ENCODE peak calls at places on chromosome 21, in eight cellular contexts. K is PC-3, G is neural progenitor cell, L is GM23338, B is hepatocyte, W is OCI-LY7, A is HCT116, V is MM.1S. Z is an unnamed sample.
A peak's percentile ranks its signal among the peaks of the same experiment; 100 is the strongest.

GRCh38 chr21:8991088-8991907 is 1530.1 kb upstream of the TPTE start:
- DNase-seq in B (no peak), A (no peak), G (no peak), K (peak; percentile 1), V (no peak), W (no peak), L (peak; percentile 76), Z (no peak)

GRCh38 chr21:27649323-27649722 is 682.4 kb upstream of the ADAMTS5 start:
- DNase-seq in V (no peak), B (no peak), K (peak; percentile 64), L (no peak), A (no peak), G (no peak), W (no peak), Z (peak; percentile 95)

GRCh38 chr21:32940079-32941014 is 85.4 kb upstream of the OLIG2 start:
- DNase-seq in W (peak; percentile 60), A (peak; percentile 40), L (peak; percentile 89), B (peak; percentile 78), K (peak; percentile 69), V (peak; percentile 79), G (peak; percentile 84), Z (peak; percentile 65)

GRCh38 chr21:35045539-35046222 is 3.4 kb downstream of the RUNX1 start:
- DNase-seq in A (no peak), W (no peak), V (no peak), G (no peak), K (no peak), B (no peak), L (no peak), Z (no peak)

GRCh38 chr21:31922881-31923280 is 50.1 kb downstream of the HUNK start:
- DNase-seq in K (no peak), L (no peak), A (no peak), B (no peak), W (no peak), V (no peak), G (no peak), Z (no peak)

GRCh38 chr21:37005548-37006242 is 807 bp upstream of the RIPPLY3 start:
- DNase-seq in W (no peak), V (no peak), L (peak; percentile 77), K (no peak), B (no peak), G (peak; percentile 58), A (no peak), Z (no peak)

GRCh38 chr21:39016740-39017315 is 166.4 kb downstream of the PSMG1 start:
- DNase-seq in A (no peak), L (no peak), V (peak; percentile 63), G (no peak), K (no peak), B (no peak), W (peak; percentile 85), Z (no peak)

GRCh38 chr21:37204580-37204979 is 62.6 kb downstream of the VPS26C start:
- DNase-seq in W (no peak), G (no peak), L (no peak), K (no peak), A (no peak), B (no peak), V (no peak), Z (no peak)

GRCh38 chr21:45219517-45219916 is 68.2 kb downstream of the POFUT2 start:
- DNase-seq in K (no peak), B (no peak), A (no peak), V (no peak), L (no peak), G (no peak), W (no peak), Z (no peak)

GRCh38 chr21:36615274-36615964 is 83.5 kb upstream of the SIM2 start:
- DNase-seq in B (no peak), L (peak; percentile 64), A (peak; percentile 18), G (peak; percentile 31), K (peak; percentile 27), W (peak; percentile 13), V (no peak), Z (no peak)

GRCh38 chr21:38308010-38308784 is 51.4 kb downstream of the KCNJ15 start:
- DNase-seq in G (peak; percentile 9), L (no peak), B (no peak), V (no peak), A (no peak), W (no peak), K (no peak), Z (peak; percentile 60)

DNA sequence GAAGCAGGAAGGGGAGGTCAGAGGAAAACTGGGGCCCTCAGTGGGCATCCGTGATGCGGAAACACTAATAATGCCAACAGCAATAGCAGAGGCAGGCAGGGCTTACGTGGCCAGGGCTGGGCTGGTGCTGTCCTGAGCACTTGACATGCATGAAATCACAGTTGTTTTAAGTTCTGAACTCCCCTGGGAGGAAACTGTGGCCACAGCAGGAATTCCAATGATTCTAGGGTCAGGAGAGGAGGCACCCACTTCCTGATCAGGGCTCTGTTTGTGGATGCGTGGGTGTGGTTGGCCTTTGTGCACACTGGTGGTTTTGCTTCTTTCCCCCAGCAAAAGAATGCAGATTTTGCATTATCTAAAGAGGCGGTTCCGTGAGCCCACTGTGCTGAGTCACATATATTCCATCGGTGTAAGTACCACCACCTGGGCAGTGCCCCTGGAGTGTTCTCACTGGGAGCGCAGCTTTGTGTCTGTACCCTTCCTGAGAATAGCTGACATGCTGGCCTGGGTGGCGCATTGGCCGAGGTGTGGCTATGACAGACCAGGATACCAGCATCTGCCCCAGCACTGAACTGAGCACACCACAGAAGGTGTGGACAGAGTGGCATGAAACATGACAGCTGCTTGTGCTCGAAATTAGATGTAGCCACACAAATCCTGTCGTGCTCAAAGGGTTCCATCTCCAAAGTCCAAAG is 71.0 kb downstream of the PDE9A start:
- DNase-seq in L (no peak), A (peak; percentile 89), W (no peak), B (peak; percentile 61), K (peak; percentile 96), V (no peak), G (no peak), Z (peak; percentile 90)
- TF ChIP-seq EZH2phosphoT487 in L (no peak), A (no peak), W (no peak), B (no peak), K (no peak), V (no peak), G (no peak), Z (peak; percentile 70)

GRCh38 chr21:25092441-25093011 is 514.8 kb downstream of the MRPL39 start:
- DNase-seq in K (no peak), A (no peak), W (no peak), G (no peak), V (no peak), L (no peak), B (no peak), Z (no peak)

GRCh38 chr21:25097648-25098047 is 509.6 kb downstream of the MRPL39 start:
- DNase-seq in W (no peak), B (no peak), K (no peak), A (no peak), G (no peak), V (no peak), L (no peak), Z (no peak)

DNA sequence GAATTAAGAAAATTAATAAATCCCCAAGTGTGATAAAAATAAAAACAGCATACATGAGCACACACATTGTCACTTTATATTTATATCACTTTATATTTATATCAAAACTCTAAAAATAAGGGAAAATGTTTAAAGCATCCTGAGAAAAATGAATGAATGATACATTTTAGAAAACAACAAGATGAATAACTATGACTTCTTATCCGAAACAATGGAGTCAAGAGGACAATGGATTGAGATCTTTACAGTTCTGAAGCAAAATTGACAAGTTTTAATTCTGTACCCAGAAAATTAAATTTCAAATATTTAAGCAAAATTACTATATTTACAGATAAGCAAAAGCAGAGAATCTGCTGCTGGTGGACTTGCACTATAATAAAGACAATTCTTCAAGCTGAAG is 512.6 kb downstream of the MRPL39 start:
- DNase-seq in V (no peak), A (no peak), G (no peak), L (no peak), B (no peak), K (no peak), W (no peak), Z (no peak)
- H3K79me2 ChIP-seq in V (no peaks in the 10 kb centered on the region), A (no peaks in the 10 kb centered on the region), G (no peaks in the 10 kb centered on the region), L (no peaks in the 10 kb centered on the region), B (no peaks in the 10 kb centered on the region), K (no peaks in the 10 kb centered on the region), W (no peaks in the 10 kb centered on the region), Z (no peaks in the 10 kb centered on the region)

DNA sequence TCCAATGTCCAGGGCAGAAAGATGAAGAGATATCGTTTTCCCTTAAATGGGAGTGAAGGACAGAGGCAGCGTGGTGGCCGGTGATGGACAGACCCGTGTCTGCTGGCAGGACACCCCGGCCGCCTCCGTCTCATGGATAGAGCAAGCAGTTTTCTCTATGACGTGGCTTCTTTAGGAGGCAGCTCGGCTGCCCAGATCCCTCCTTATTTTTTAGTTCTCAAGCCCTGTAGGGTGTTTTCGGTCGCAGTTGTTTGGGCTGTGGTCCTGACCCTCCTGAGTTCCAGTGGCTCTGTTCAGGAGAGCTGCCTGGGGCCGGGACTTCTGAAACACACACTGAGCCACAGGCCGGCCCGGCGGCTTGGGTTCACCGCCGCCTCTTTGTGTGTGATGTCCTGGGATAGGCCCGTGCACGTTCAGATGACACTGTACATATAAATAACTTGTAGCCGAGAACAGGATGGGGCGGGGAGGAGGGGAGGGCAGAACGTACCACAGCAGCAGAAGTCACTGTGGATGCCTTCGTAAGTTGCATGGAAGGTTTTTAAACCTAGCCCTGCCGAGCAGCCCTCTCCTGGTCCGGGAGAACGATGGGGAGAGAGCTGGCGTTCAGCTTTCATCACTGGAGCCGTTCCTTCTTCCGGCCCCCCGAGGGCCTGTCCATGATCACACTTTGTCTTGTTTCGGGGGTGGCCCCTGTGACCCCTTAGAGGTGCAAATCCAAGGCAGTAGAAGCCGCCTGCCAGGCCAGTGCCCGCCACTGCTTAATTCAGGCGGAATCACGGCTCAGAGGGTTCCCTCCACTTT is 65.2 kb downstream of the SIK1 start:
- DNase-seq in W (peak; percentile 89), G (no peak), A (no peak), K (no peak), B (peak; percentile 52), V (peak; percentile 98), L (peak; percentile 25), Z (peak; percentile 75)
- TF ChIP-seq EZH2phosphoT487 in W (no peak), G (no peak), A (no peak), K (no peak), B (no peak), V (no peak), L (no peak), Z (no peak)

GRCh38 chr21:46454142-46454541 is 4.5 kb upstream of the DIP2A start:
- DNase-seq in L (no peak), V (no peak), W (no peak), K (no peak), A (no peak), B (no peak), G (no peak), Z (no peak)

GRCh38 chr21:46454634-46455390 is 3.9 kb upstream of the DIP2A start:
- DNase-seq in G (no peak), L (no peak), K (no peak), V (no peak), B (no peak), W (no peak), A (no peak), Z (peak; percentile 21)

GRCh38 chr21:46455575-46456385 is 2.9 kb upstream of the DIP2A start:
- DNase-seq in W (no peak), K (peak; percentile 64), L (no peak), V (no peak), A (peak; percentile 6), G (no peak), B (no peak), Z (peak; percentile 84)

GRCh38 chr21:46456750-46457149 is 1.9 kb upstream of the DIP2A start:
- DNase-seq in K (no peak), L (no peak), W (no peak), B (no peak), G (no peak), V (no peak), A (no peak), Z (no peak)

DNA sequence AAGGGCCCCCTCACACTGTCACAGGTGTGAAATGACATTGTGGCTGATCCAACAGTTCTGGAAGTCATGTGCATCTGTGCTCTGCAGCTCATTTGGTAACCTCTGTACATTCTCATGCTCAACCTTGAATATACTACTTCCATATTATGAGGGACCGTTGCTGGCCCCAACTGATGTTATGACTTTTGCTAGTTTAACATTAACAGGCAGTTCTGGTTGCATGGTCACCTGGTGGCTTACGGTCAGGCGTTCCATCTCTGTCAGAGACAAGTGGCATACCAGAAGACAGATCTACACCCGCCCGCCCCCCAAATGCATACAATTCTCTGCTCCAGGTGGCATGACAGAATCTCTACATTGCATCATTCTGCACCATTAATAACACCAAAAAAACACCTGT is 6.0 kb upstream of the DIP2A start:
- DNase-seq in A (no peak), B (no peak), L (no peak), V (no peak), W (no peak), K (no peak), G (no peak), Z (no peak)
- H3K79me2 ChIP-seq in A (peaks cover 15% of the 10 kb centered on the region), B (peaks cover 51% of the 10 kb centered on the region), L (peaks cover 18% of the 10 kb centered on the region), V (peaks cover 64% of the 10 kb centered on the region), W (peaks cover 23% of the 10 kb centered on the region), K (peaks cover 85% of the 10 kb centered on the region), G (peaks cover 34% of the 10 kb centered on the region), Z (peaks cover 41% of the 10 kb centered on the region)